ENCODE peak calls at places on chromosomes 5 and 9, in four cellular contexts. H is mesothelial cell of epicardium, Y is HS-27A, B is progenitor cell of endocrine pancreas. P is an unnamed sample.

GRCh38 chr5:94618029-94618492 is 343 bp downstream of the KIAA0825 start:
- DNase-seq in H (no peak), B (no peak), Y (peak; percentile 20), P (peak; percentile 31)

GRCh38 chr5:28215091-28215490 is 1176.7 kb upstream of the CDH9 start:
- DNase-seq in Y (no peak), H (no peak), B (no peak), P (no peak)

GRCh38 chr5:147805030-147805454 is 22.5 kb upstream of the JAKMIP2 start:
- DNase-seq in H (no peak), B (no peak), Y (no peak), P (no peak)

GRCh38 chr5:131475416-131476045 is 159.5 kb downstream of the RAPGEF6 start:
- DNase-seq in B (no peak), H (no peak), Y (no peak), P (no peak)

GRCh38 chr5:332843-333242 is 11.3 kb downstream of the AHRR start:
- DNase-seq in Y (no peak), H (no peak), B (no peak), P (no peak)

GRCh38 chr5:14032944-14033343 is 88.5 kb upstream of the DNAH5 start:
- DNase-seq in Y (peak; percentile 95), H (no peak), B (no peak), P (peak; percentile 41)

GRCh38 chr5:163162645-163163044 is 274.8 kb upstream of the CCNG1 start:
- DNase-seq in B (no peak), Y (no peak), H (no peak), P (no peak)

GRCh38 chr5:172953776-172954189 is 5.4 kb upstream of the RPL26L1 start:
- DNase-seq in H (no peak), B (no peak), Y (no peak), P (peak; percentile 85)

GRCh38 chr5:31023105-31023504 is 170.4 kb upstream of the CDH6 start:
- DNase-seq in H (no peak), B (no peak), Y (no peak), P (no peak)

GRCh38 chr5:52705720-52706119 is 82.0 kb upstream of the ITGA1 start:
- DNase-seq in B (no peak), H (no peak), Y (no peak), P (no peak)

GRCh38 chr5:62354028-62354874 is 48.2 kb downstream of the KIF2A start:
- DNase-seq in H (no peak), Y (no peak), B (no peak), P (peak; percentile 69)

GRCh38 chr9:128056887-128057723 is 10.0 kb downstream of the NAIF1 start:
- DNase-seq in Y (no peak), B (no peak), H (no peak), P (no peak)

P was measured in A549.